ENCODE peak calls at places on chromosomes 16 and 17, in six cellular contexts. One of them, this sample, is unnamed.
A peak's percentile ranks its signal among the peaks of the same experiment; 100 is the strongest.

GRCh38 chr17:57723427-57724037 is 21.6 kb downstream of the CCDC182 start:
- DNase-seq in breast epithelium: no peak
- DNase-seq in mucosa of descending colon: no peak
- DNase-seq in AG09309: no peak
- DNase-seq in CD8-positive, alpha-beta memory T cell: no peak
- DNase-seq in CD8-positive, alpha-beta T cell: no peak
- DNase-seq in this sample: no peak

GRCh38 chr17:29131814-29132682 is 48.1 kb downstream of the MYO18A start:
- DNase-seq in breast epithelium: no peak
- DNase-seq in mucosa of descending colon: no peak
- DNase-seq in AG09309: peak; percentile 74
- DNase-seq in CD8-positive, alpha-beta memory T cell: no peak
- DNase-seq in CD8-positive, alpha-beta T cell: no peak
- DNase-seq in this sample: no peak

GRCh38 chr17:7538050-7538449 is 10.8 kb upstream of the TNFSF12 start:
- DNase-seq in breast epithelium: no peak
- DNase-seq in mucosa of descending colon: no peak
- DNase-seq in AG09309: no peak
- DNase-seq in CD8-positive, alpha-beta memory T cell: no peak
- DNase-seq in CD8-positive, alpha-beta T cell: no peak
- DNase-seq in this sample: no peak

GRCh38 chr16:84618428-84619102 is 687 bp upstream of the COTL1 start:
- DNase-seq in breast epithelium: peak; percentile 42
- DNase-seq in mucosa of descending colon: no peak
- DNase-seq in AG09309: peak; percentile 83
- DNase-seq in CD8-positive, alpha-beta memory T cell: no peak
- DNase-seq in CD8-positive, alpha-beta T cell: no peak
- DNase-seq in this sample: peak; percentile 52

GRCh38 chr17:2053380-2054261 is 1.3 kb upstream of the HIC1 start:
- DNase-seq in breast epithelium: no peak
- DNase-seq in mucosa of descending colon: peak; percentile 80
- DNase-seq in AG09309: no peak
- DNase-seq in CD8-positive, alpha-beta memory T cell: peak; percentile 92
- DNase-seq in CD8-positive, alpha-beta T cell: peak; percentile 83
- DNase-seq in this sample: no peak

GRCh38 chr16:88487124-88487432 is 34.0 kb downstream of the ZFPM1 start:
- DNase-seq in breast epithelium: no peak
- DNase-seq in mucosa of descending colon: no peak
- DNase-seq in AG09309: no peak
- DNase-seq in CD8-positive, alpha-beta memory T cell: no peak
- DNase-seq in CD8-positive, alpha-beta T cell: no peak
- DNase-seq in this sample: no peak

GRCh38 chr17:77530591-77530990 is 389.8 kb downstream of the SEC14L1 start:
- DNase-seq in breast epithelium: no peak
- DNase-seq in mucosa of descending colon: no peak
- DNase-seq in AG09309: no peak
- DNase-seq in CD8-positive, alpha-beta memory T cell: no peak
- DNase-seq in CD8-positive, alpha-beta T cell: no peak
- DNase-seq in this sample: no peak

GRCh38 chr17:68533887-68534700 is 21.9 kb downstream of the PRKAR1A start:
- DNase-seq in breast epithelium: no peak
- DNase-seq in mucosa of descending colon: no peak
- DNase-seq in AG09309: peak; percentile 55
- DNase-seq in CD8-positive, alpha-beta memory T cell: no peak
- DNase-seq in CD8-positive, alpha-beta T cell: no peak
- DNase-seq in this sample: no peak

GRCh38 chr17:3558603-3559269 is 1.1 kb upstream of the TRPV3 start:
- DNase-seq in breast epithelium: peak; percentile 63
- DNase-seq in mucosa of descending colon: peak; percentile 74
- DNase-seq in AG09309: no peak
- DNase-seq in CD8-positive, alpha-beta memory T cell: peak; percentile 65
- DNase-seq in CD8-positive, alpha-beta T cell: peak; percentile 40
- DNase-seq in this sample: no peak

GRCh38 chr17:1880851-1881630 is 51.2 kb downstream of the RPA1 start:
- DNase-seq in breast epithelium: no peak
- DNase-seq in mucosa of descending colon: no peak
- DNase-seq in AG09309: no peak
- DNase-seq in CD8-positive, alpha-beta memory T cell: no peak
- DNase-seq in CD8-positive, alpha-beta T cell: no peak
- DNase-seq in this sample: peak; percentile 21

GRCh38 chr16:5010576-5011329 is 23.0 kb downstream of the NAGPA start:
- DNase-seq in breast epithelium: no peak
- DNase-seq in mucosa of descending colon: no peak
- DNase-seq in AG09309: no peak
- DNase-seq in CD8-positive, alpha-beta memory T cell: no peak
- DNase-seq in CD8-positive, alpha-beta T cell: no peak
- DNase-seq in this sample: no peak

GRCh38 chr16:14187517-14188338 is 116.6 kb downstream of the MRTFB start:
- DNase-seq in breast epithelium: no peak
- DNase-seq in mucosa of descending colon: no peak
- DNase-seq in AG09309: no peak
- DNase-seq in CD8-positive, alpha-beta memory T cell: no peak
- DNase-seq in CD8-positive, alpha-beta T cell: no peak
- DNase-seq in this sample: no peak
- H3K4me3 ChIP-seq in breast epithelium: peak overlapping the region; percentile 44
- H3K4me3 ChIP-seq in mucosa of descending colon: no peak overlapping the region
- H3K4me3 ChIP-seq in AG09309: peak overlapping the region; percentile 5
- H3K4me3 ChIP-seq in CD8-positive, alpha-beta memory T cell: no peak overlapping the region
- H3K4me3 ChIP-seq in CD8-positive, alpha-beta T cell: no peak overlapping the region
- H3K4me3 ChIP-seq in this sample: peak overlapping the region; percentile 53

GRCh38 chr16:11543676-11544393 is 42.9 kb downstream of the LITAF start:
- DNase-seq in breast epithelium: no peak
- DNase-seq in mucosa of descending colon: no peak
- DNase-seq in AG09309: no peak
- DNase-seq in CD8-positive, alpha-beta memory T cell: no peak
- DNase-seq in CD8-positive, alpha-beta T cell: no peak
- DNase-seq in this sample: no peak
- H3K4me3 ChIP-seq in breast epithelium: no peak overlapping the region
- H3K4me3 ChIP-seq in mucosa of descending colon: no peak overlapping the region
- H3K4me3 ChIP-seq in AG09309: no peak overlapping the region
- H3K4me3 ChIP-seq in CD8-positive, alpha-beta memory T cell: no peak overlapping the region
- H3K4me3 ChIP-seq in CD8-positive, alpha-beta T cell: no peak overlapping the region
- H3K4me3 ChIP-seq in this sample: no peak overlapping the region

GRCh38 chr16:86593913-86594312 is 15.6 kb downstream of the FOXL1 start:
- DNase-seq in breast epithelium: no peak
- DNase-seq in mucosa of descending colon: no peak
- DNase-seq in AG09309: no peak
- DNase-seq in CD8-positive, alpha-beta memory T cell: no peak
- DNase-seq in CD8-positive, alpha-beta T cell: no peak
- DNase-seq in this sample: no peak
- H3K4me3 ChIP-seq in breast epithelium: no peak overlapping the region
- H3K4me3 ChIP-seq in mucosa of descending colon: no peak overlapping the region
- H3K4me3 ChIP-seq in AG09309: no peak overlapping the region
- H3K4me3 ChIP-seq in CD8-positive, alpha-beta memory T cell: no peak overlapping the region
- H3K4me3 ChIP-seq in CD8-positive, alpha-beta T cell: no peak overlapping the region
- H3K4me3 ChIP-seq in this sample: no peak overlapping the region

GRCh38 chr16:67872631-67873434 is at the start of gene EDC4:
- DNase-seq in breast epithelium: peak; percentile 54
- DNase-seq in mucosa of descending colon: peak; percentile 85
- DNase-seq in AG09309: no peak
- DNase-seq in CD8-positive, alpha-beta memory T cell: peak; percentile 91
- DNase-seq in CD8-positive, alpha-beta T cell: peak; percentile 84
- DNase-seq in this sample: peak; percentile 59

GRCh38 chr16:67874147-67874771 is 1.4 kb downstream of the EDC4 start:
- DNase-seq in breast epithelium: no peak
- DNase-seq in mucosa of descending colon: no peak
- DNase-seq in AG09309: no peak
- DNase-seq in CD8-positive, alpha-beta memory T cell: no peak
- DNase-seq in CD8-positive, alpha-beta T cell: no peak
- DNase-seq in this sample: no peak

GRCh38 chr16:67873435-67874146 is 739 bp downstream of the EDC4 start:
- DNase-seq in breast epithelium: no peak
- DNase-seq in mucosa of descending colon: no peak
- DNase-seq in AG09309: no peak
- DNase-seq in CD8-positive, alpha-beta memory T cell: no peak
- DNase-seq in CD8-positive, alpha-beta T cell: no peak
- DNase-seq in this sample: no peak

GRCh38 chr16:67871256-67871655 is 1.6 kb upstream of the EDC4 start:
- DNase-seq in breast epithelium: no peak
- DNase-seq in mucosa of descending colon: no peak
- DNase-seq in AG09309: no peak
- DNase-seq in CD8-positive, alpha-beta memory T cell: no peak
- DNase-seq in CD8-positive, alpha-beta T cell: no peak
- DNase-seq in this sample: no peak

DNA sequence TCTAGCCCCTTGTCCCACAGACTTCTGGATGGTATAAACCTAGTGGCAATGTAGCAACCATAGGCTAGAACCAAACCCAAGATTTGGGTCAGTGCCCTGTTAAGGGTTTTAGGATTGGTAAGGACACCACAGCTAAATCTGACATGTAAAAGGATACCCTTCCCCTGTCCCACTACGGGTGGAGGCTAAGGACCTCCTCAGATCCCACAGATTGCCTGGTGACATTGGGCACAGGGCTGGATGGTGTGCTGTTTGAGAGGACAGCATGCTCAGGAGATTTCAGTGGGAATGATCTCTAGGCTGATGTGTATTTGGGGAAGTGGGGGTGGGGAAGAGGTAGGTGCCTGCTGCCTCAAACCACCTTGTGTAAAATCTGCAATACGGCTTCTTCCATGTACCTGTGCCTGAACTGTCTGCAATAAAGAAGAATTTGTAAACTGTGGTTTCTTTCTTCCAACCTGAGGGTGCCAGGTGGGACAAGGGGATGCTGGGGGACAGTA is 671 bp upstream of the EDC4 start:
- DNase-seq in breast epithelium: no peak
- DNase-seq in mucosa of descending colon: no peak
- DNase-seq in AG09309: no peak
- DNase-seq in CD8-positive, alpha-beta memory T cell: no peak
- DNase-seq in CD8-positive, alpha-beta T cell: no peak
- DNase-seq in this sample: no peak
- H3K4me3 ChIP-seq in breast epithelium: peak overlapping the region; percentile 98
- H3K4me3 ChIP-seq in mucosa of descending colon: no peak overlapping the region
- H3K4me3 ChIP-seq in AG09309: no peak overlapping the region
- H3K4me3 ChIP-seq in CD8-positive, alpha-beta memory T cell: peak overlapping the region; percentile 79
- H3K4me3 ChIP-seq in CD8-positive, alpha-beta T cell: peak overlapping the region; percentile 87
- H3K4me3 ChIP-seq in this sample: no peak overlapping the region

GRCh38 chr17:81118308-81119221 is 46.7 kb upstream of the PVALEF start:
- DNase-seq in breast epithelium: no peak
- DNase-seq in mucosa of descending colon: no peak
- DNase-seq in AG09309: no peak
- DNase-seq in CD8-positive, alpha-beta memory T cell: no peak
- DNase-seq in CD8-positive, alpha-beta T cell: no peak
- DNase-seq in this sample: no peak
- H3K4me3 ChIP-seq in breast epithelium: peak overlapping the region; percentile 58
- H3K4me3 ChIP-seq in mucosa of descending colon: no peak overlapping the region
- H3K4me3 ChIP-seq in AG09309: peak overlapping the region; percentile 38
- H3K4me3 ChIP-seq in CD8-positive, alpha-beta memory T cell: no peak overlapping the region
- H3K4me3 ChIP-seq in CD8-positive, alpha-beta T cell: peak overlapping the region; percentile 23
- H3K4me3 ChIP-seq in this sample: no peak overlapping the region

GRCh38 chr16:57479422-57480126 is 6.7 kb downstream of the DOK4 start:
- DNase-seq in breast epithelium: no peak
- DNase-seq in mucosa of descending colon: peak; percentile 80
- DNase-seq in AG09309: no peak
- DNase-seq in CD8-positive, alpha-beta memory T cell: no peak
- DNase-seq in CD8-positive, alpha-beta T cell: no peak
- DNase-seq in this sample: no peak
- H3K4me3 ChIP-seq in breast epithelium: peak overlapping the region; percentile 47
- H3K4me3 ChIP-seq in mucosa of descending colon: no peak overlapping the region
- H3K4me3 ChIP-seq in AG09309: peak overlapping the region; percentile 45
- H3K4me3 ChIP-seq in CD8-positive, alpha-beta memory T cell: no peak overlapping the region
- H3K4me3 ChIP-seq in CD8-positive, alpha-beta T cell: no peak overlapping the region
- H3K4me3 ChIP-seq in this sample: peak overlapping the region; percentile 46

GRCh38 chr17:14310101-14310500 is 9.2 kb downstream of the HS3ST3B1 start:
- DNase-seq in breast epithelium: no peak
- DNase-seq in mucosa of descending colon: no peak
- DNase-seq in AG09309: no peak
- DNase-seq in CD8-positive, alpha-beta memory T cell: no peak
- DNase-seq in CD8-positive, alpha-beta T cell: no peak
- DNase-seq in this sample: no peak

GRCh38 chr17:14308965-14309879 is 8.3 kb downstream of the HS3ST3B1 start:
- DNase-seq in breast epithelium: peak; percentile 95
- DNase-seq in mucosa of descending colon: peak; percentile 89
- DNase-seq in AG09309: peak; percentile 68
- DNase-seq in CD8-positive, alpha-beta memory T cell: peak; percentile 91
- DNase-seq in CD8-positive, alpha-beta T cell: peak; percentile 87
- DNase-seq in this sample: peak; percentile 96

GRCh38 chr17:14307560-14308024 is 6.7 kb downstream of the HS3ST3B1 start:
- DNase-seq in breast epithelium: no peak
- DNase-seq in mucosa of descending colon: no peak
- DNase-seq in AG09309: peak; percentile 55
- DNase-seq in CD8-positive, alpha-beta memory T cell: no peak
- DNase-seq in CD8-positive, alpha-beta T cell: no peak
- DNase-seq in this sample: no peak

GRCh38 chr17:14310584-14310983 is 9.7 kb downstream of the HS3ST3B1 start:
- DNase-seq in breast epithelium: no peak
- DNase-seq in mucosa of descending colon: no peak
- DNase-seq in AG09309: no peak
- DNase-seq in CD8-positive, alpha-beta memory T cell: no peak
- DNase-seq in CD8-positive, alpha-beta T cell: no peak
- DNase-seq in this sample: no peak

GRCh38 chr17:14308636-14308964 is 7.7 kb downstream of the HS3ST3B1 start:
- DNase-seq in breast epithelium: no peak
- DNase-seq in mucosa of descending colon: no peak
- DNase-seq in AG09309: no peak
- DNase-seq in CD8-positive, alpha-beta memory T cell: no peak
- DNase-seq in CD8-positive, alpha-beta T cell: no peak
- DNase-seq in this sample: peak; percentile 44
- H3K4me3 ChIP-seq in breast epithelium: peak overlapping the region; percentile 67
- H3K4me3 ChIP-seq in mucosa of descending colon: no peak overlapping the region
- H3K4me3 ChIP-seq in AG09309: no peak overlapping the region
- H3K4me3 ChIP-seq in CD8-positive, alpha-beta memory T cell: peak overlapping the region; percentile 26
- H3K4me3 ChIP-seq in CD8-positive, alpha-beta T cell: peak overlapping the region; percentile 41
- H3K4me3 ChIP-seq in this sample: peak overlapping the region; percentile 28

GRCh38 chr17:65711671-65712276 is 150.3 kb upstream of the AXIN2 start:
- DNase-seq in breast epithelium: no peak
- DNase-seq in mucosa of descending colon: no peak
- DNase-seq in AG09309: no peak
- DNase-seq in CD8-positive, alpha-beta memory T cell: no peak
- DNase-seq in CD8-positive, alpha-beta T cell: no peak
- DNase-seq in this sample: no peak
- H3K4me3 ChIP-seq in breast epithelium: no peak overlapping the region
- H3K4me3 ChIP-seq in mucosa of descending colon: no peak overlapping the region
- H3K4me3 ChIP-seq in AG09309: no peak overlapping the region
- H3K4me3 ChIP-seq in CD8-positive, alpha-beta memory T cell: peak overlapping the region; percentile 9
- H3K4me3 ChIP-seq in CD8-positive, alpha-beta T cell: no peak overlapping the region
- H3K4me3 ChIP-seq in this sample: no peak overlapping the region

DNA sequence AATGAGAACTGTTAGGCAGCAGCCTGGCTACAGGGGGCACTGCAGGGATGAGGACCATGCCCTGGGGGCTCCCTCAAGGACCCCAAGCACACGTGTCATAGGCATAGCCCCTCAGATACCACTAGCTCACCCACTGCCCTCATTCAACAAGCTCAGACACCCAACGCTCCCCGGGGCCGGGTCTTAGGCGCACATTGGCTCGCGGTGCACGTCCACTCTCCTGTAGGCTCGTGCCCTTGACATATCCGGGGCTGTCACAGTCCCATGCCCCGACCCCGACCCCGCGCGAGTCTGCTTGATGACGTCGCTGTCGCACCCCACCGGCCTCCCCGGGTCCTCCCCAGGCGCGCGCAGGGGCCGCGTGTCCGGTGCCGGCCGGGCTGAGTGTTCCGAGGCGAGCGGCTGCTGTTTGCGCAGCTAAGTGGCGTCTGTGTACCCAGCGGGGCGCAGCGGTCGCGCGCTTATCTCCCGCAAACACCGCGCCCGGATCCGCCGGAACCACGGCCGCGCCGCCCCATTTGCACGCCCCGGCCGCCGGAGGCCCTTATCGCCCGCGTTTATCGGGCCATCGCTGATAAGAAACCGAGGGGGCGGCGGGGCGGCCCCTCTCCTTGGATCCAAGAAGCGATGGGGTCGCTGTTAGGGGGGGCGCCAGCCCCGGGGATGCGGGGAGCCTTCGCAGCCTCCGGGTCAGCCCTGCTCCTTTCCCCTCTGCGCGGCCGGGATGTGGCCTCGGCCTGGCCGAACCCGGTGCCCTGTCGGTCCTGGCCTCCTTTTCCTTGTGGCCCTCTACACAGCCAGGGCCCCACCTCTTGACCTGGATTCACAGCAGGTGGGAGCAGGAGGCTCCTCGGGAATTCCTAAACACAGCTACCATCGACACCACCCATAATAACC is 20.7 kb upstream of the NAGS start:
- DNase-seq in breast epithelium: no peak
- DNase-seq in mucosa of descending colon: peak; percentile 40
- DNase-seq in AG09309: no peak
- DNase-seq in CD8-positive, alpha-beta memory T cell: peak; percentile 49
- DNase-seq in CD8-positive, alpha-beta T cell: no peak
- DNase-seq in this sample: no peak
- H3K4me3 ChIP-seq in breast epithelium: peak overlapping the region; percentile 50
- H3K4me3 ChIP-seq in mucosa of descending colon: no peak overlapping the region
- H3K4me3 ChIP-seq in AG09309: peak overlapping the region; percentile 39
- H3K4me3 ChIP-seq in CD8-positive, alpha-beta memory T cell: no peak overlapping the region
- H3K4me3 ChIP-seq in CD8-positive, alpha-beta T cell: peak overlapping the region; percentile 30
- H3K4me3 ChIP-seq in this sample: peak overlapping the region; percentile 37

This sample was measured in neuronal stem cell.